ENCODE peak calls at places on chromosomes 5 and 9, in nine cellular contexts. F, P, E, D, V, L, Z, Y and S are unnamed samples.

GRCh38 chr9:97737429-97737828 is 40.3 kb upstream of the XPA start:
- DNase-seq in F (no peak), P (no peak), E (no peak), D (peak; percentile 74), V (no peak), L (no peak), Z (no peak), Y (no peak), S (no peak)

GRCh38 chr9:110179734-110180133 is 28.2 kb downstream of the C9orf152 start:
- DNase-seq in F (peak; percentile 81), P (no peak), E (no peak), D (no peak), V (no peak), L (no peak), Z (no peak), Y (no peak), S (no peak)

GRCh38 chr5:143309661-143310431 is 93.6 kb downstream of the NR3C1 start:
- DNase-seq in F (no peak), P (no peak), E (no peak), D (no peak), V (no peak), L (no peak), Z (no peak), Y (no peak), S (no peak)

GRCh38 chr5:6832994-6833393 is 119.8 kb downstream of the TENT4A start:
- DNase-seq in F (no peak), P (no peak), E (no peak), D (no peak), V (peak; percentile 68), L (no peak), Z (peak; percentile 78), Y (no peak), S (no peak)

GRCh38 chr9:19894975-19895374 is 106.1 kb upstream of the SLC24A2 start:
- DNase-seq in F (peak; percentile 20), P (no peak), E (no peak), D (no peak), V (no peak), L (no peak), Z (no peak), Y (no peak), S (no peak)

GRCh38 chr9:33159760-33160127 is 7.4 kb downstream of the B4GALT1 start:
- DNase-seq in F (peak; percentile 93), P (peak; percentile 69), E (peak; percentile 61), D (no peak), V (peak; percentile 76), L (no peak), Z (peak; percentile 85), Y (no peak), S (no peak)

GRCh38 chr9:124098141-124098905 is 86.8 kb downstream of the LHX2 start:
- DNase-seq in F (peak; percentile 16), P (no peak), E (no peak), D (no peak), V (no peak), L (no peak), Z (no peak), Y (no peak), S (no peak)

GRCh38 chr5:89425062-89425461 is 542.1 kb upstream of the MEF2C start:
- DNase-seq in F (no peak), P (no peak), E (no peak), D (no peak), V (no peak), L (no peak), Z (no peak), Y (no peak), S (no peak)

GRCh38 chr5:137753986-137754235 is 252 bp downstream of the HNRNPA0 start:
- DNase-seq in F (no peak), P (no peak), E (no peak), D (no peak), V (no peak), L (no peak), Z (no peak), Y (no peak), S (peak; percentile 94)

GRCh38 chr5:141496038-141496437 is 7.2 kb downstream of the PCDHGC5 start:
- DNase-seq in F (peak; percentile 65), P (no peak), E (no peak), D (peak; percentile 77), V (no peak), L (no peak), Z (no peak), Y (no peak), S (no peak)

GRCh38 chr9:109320338-109320733 is 523 bp downstream of the EPB41L4B start:
- DNase-seq in F (no peak), P (no peak), E (no peak), D (no peak), V (no peak), L (peak; percentile 82), Z (no peak), Y (no peak), S (no peak)

GRCh38 chr5:160165137-160166068 is 46.2 kb upstream of the PWWP2A start:
- DNase-seq in F (peak; percentile 99), P (peak; percentile 89), E (peak; percentile 90), D (peak; percentile 93), V (no peak), L (peak; percentile 89), Z (peak; percentile 96), Y (peak; percentile 90), S (no peak)

GRCh38 chr9:81370096-81370495 is 319.3 kb downstream of the TLE1 start:
- DNase-seq in F (no peak), P (no peak), E (no peak), D (no peak), V (no peak), L (no peak), Z (no peak), Y (no peak), S (no peak)

GRCh38 chr9:37897665-37898064 is 6.3 kb downstream of the SLC25A51 start:
- DNase-seq in F (peak; percentile 47), P (no peak), E (no peak), D (no peak), V (no peak), L (no peak), Z (no peak), Y (no peak), S (no peak)

DNA sequence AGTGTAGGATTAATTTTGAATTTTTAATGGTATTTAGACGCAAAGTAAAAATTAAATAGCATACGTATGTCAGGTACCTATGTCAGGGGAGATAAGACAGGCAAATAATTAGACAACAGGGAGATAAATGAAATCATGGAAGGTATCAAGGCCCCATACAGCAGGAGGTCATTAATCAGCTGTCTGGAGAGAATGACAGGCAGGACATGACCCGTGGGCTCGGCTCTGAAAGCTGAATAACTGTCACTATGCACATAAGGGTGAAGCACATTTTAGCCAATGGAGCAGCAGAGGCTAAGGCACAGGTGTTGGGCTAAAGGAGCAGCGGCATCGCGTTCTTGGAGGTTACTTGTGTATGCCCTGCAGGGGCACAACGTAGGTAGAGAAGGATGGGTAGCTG is 11.9 kb downstream of the SLC25A51 start:
- DNase-seq in F (no peak), P (no peak), E (no peak), D (no peak), V (no peak), L (no peak), Z (no peak), Y (no peak), S (no peak)
- H3K4me1 ChIP-seq in F (no peaks in the 10 kb centered on the region), P (no peaks in the 10 kb centered on the region), E (no peaks in the 10 kb centered on the region), D (no peaks in the 10 kb centered on the region), V (no peaks in the 10 kb centered on the region), L (no peaks in the 10 kb centered on the region), Z (peaks cover 7% of the 10 kb centered on the region), Y (no peaks in the 10 kb centered on the region), S (no peaks in the 10 kb centered on the region)

GRCh38 chr9:92964981-92965758 is 17.8 kb downstream of the FGD3 start:
- DNase-seq in F (no peak), P (peak; percentile 74), E (peak; percentile 48), D (no peak), V (peak; percentile 84), L (peak; percentile 52), Z (peak; percentile 67), Y (no peak), S (no peak)
- H3K27ac ChIP-seq in F (no peak overlapping the region), P (peak overlapping the region; percentile 86), E (no peak overlapping the region), D (no peak overlapping the region), V (peak overlapping the region; percentile 98), L (peak overlapping the region; percentile 85), Z (no peak overlapping the region), Y (no peak overlapping the region), S (peak overlapping the region; percentile 52)

GRCh38 chr5:148972958-148973357 is 89.9 kb downstream of the SH3TC2 start:
- DNase-seq in F (peak; percentile 87), P (no peak), E (peak; percentile 73), D (no peak), V (no peak), L (no peak), Z (peak; percentile 75), Y (peak; percentile 50), S (no peak)
- H3K4me1 ChIP-seq in F (peaks cover 17% of the 10 kb centered on the region), P (peaks cover 23% of the 10 kb centered on the region), E (no peaks in the 10 kb centered on the region), D (peaks cover 10% of the 10 kb centered on the region), V (no peaks in the 10 kb centered on the region), L (peaks cover 26% of the 10 kb centered on the region), Z (no peaks in the 10 kb centered on the region), Y (no peaks in the 10 kb centered on the region), S (peaks cover 17% of the 10 kb centered on the region)

DNA sequence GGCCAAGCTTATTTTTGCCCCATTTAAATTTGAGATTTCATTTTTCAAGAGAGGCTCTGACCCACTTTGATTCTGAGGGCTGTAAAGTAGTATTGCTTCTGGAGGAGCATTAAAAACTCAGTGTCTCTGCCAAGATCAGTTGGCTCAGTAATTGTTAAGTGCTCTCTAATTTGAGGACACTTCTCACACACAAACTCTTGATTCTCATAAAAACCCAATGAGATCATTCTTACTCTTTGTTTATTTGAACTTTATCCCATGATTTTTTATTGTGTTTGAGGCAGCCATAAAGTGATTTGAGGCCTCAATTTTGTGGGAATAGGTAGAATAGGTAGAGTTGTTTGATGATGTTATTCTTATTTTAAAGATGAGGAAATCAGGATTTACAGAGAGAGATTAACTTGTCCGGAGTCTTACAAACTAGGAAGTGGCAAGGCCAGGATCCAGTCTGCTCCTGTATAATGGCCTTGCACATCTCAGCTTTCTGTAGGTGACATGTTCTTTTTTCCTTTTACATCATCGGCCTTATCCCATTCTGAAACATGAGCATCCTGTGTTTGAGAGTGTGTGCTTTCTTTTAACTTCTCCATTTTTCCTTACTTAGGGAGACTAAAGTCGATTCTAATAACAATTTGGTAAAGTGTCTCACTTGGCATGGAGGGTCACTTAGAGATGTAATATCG is 214.8 kb downstream of the CD180 start:
- DNase-seq in F (no peak), P (no peak), E (no peak), D (no peak), V (no peak), L (no peak), Z (no peak), Y (no peak), S (no peak)
- H3K27ac ChIP-seq in F (no peak overlapping the region), P (peak overlapping the region; percentile 10), E (peak overlapping the region; percentile 50), D (no peak overlapping the region), V (no peak overlapping the region), L (peak overlapping the region; percentile 5), Z (no peak overlapping the region), Y (peak overlapping the region; percentile 15), S (peak overlapping the region; percentile 30)